ENCODE peak calls at places on chromosomes 1 and 21, in seven cellular contexts. One of them, this sample, is unnamed.

GRCh38 chr1:203290261-203291089 is 14.8 kb upstream of the BTG2 start:
- DNase-seq in lung microvascular endothelial cell: peak; percentile 94
- DNase-seq in astrocyte of the spinal cord: peak; percentile 83
- DNase-seq in H54: no peak
- DNase-seq in GM04503: no peak
- DNase-seq in HuH-7.5: peak; percentile 72
- DNase-seq in NCI-H1417: peak; percentile 94
- DNase-seq in this sample: peak; percentile 67

GRCh38 chr1:181503130-181503810 is 20.0 kb downstream of the CACNA1E start:
- DNase-seq in NCI-H1417: no peak
- DNase-seq in astrocyte of the spinal cord: no peak
- DNase-seq in GM04503: no peak
- DNase-seq in H54: no peak
- DNase-seq in HuH-7.5: no peak
- DNase-seq in lung microvascular endothelial cell: no peak
- DNase-seq in this sample: peak; percentile 60

GRCh38 chr1:2240251-2241156 is 12.4 kb downstream of the SKI start:
- DNase-seq in astrocyte of the spinal cord: peak; percentile 77
- DNase-seq in lung microvascular endothelial cell: peak; percentile 46
- DNase-seq in HuH-7.5: no peak
- DNase-seq in H54: no peak
- DNase-seq in NCI-H1417: no peak
- DNase-seq in GM04503: no peak
- DNase-seq in this sample: peak; percentile 66

GRCh38 chr1:18203645-18204044 is 96.0 kb downstream of the IGSF21 start:
- DNase-seq in H54: no peak
- DNase-seq in NCI-H1417: no peak
- DNase-seq in GM04503: no peak
- DNase-seq in HuH-7.5: no peak
- DNase-seq in astrocyte of the spinal cord: no peak
- DNase-seq in lung microvascular endothelial cell: no peak
- DNase-seq in this sample: no peak

GRCh38 chr1:5701642-5702041 is 290.6 kb downstream of the NPHP4 start:
- DNase-seq in GM04503: no peak
- DNase-seq in astrocyte of the spinal cord: no peak
- DNase-seq in H54: no peak
- DNase-seq in lung microvascular endothelial cell: no peak
- DNase-seq in NCI-H1417: no peak
- DNase-seq in HuH-7.5: no peak
- DNase-seq in this sample: no peak

GRCh38 chr1:234844479-234845031 is 234.6 kb upstream of the IRF2BP2 start:
- DNase-seq in astrocyte of the spinal cord: peak; percentile 26
- DNase-seq in NCI-H1417: no peak
- DNase-seq in GM04503: no peak
- DNase-seq in HuH-7.5: no peak
- DNase-seq in H54: no peak
- DNase-seq in lung microvascular endothelial cell: no peak
- DNase-seq in this sample: no peak

GRCh38 chr1:172957491-172957890 is 93.2 kb downstream of the TNFSF18 start:
- DNase-seq in NCI-H1417: no peak
- DNase-seq in lung microvascular endothelial cell: no peak
- DNase-seq in GM04503: no peak
- DNase-seq in HuH-7.5: no peak
- DNase-seq in H54: no peak
- DNase-seq in astrocyte of the spinal cord: no peak
- DNase-seq in this sample: no peak

GRCh38 chr1:198751741-198752140 is 112.9 kb downstream of the PTPRC start:
- DNase-seq in H54: no peak
- DNase-seq in GM04503: no peak
- DNase-seq in HuH-7.5: no peak
- DNase-seq in lung microvascular endothelial cell: no peak
- DNase-seq in astrocyte of the spinal cord: no peak
- DNase-seq in NCI-H1417: no peak
- DNase-seq in this sample: no peak

GRCh38 chr21:28539623-28539988 is 453.1 kb downstream of the LTN1 start:
- DNase-seq in GM04503: no peak
- DNase-seq in HuH-7.5: no peak
- DNase-seq in H54: no peak
- DNase-seq in NCI-H1417: no peak
- DNase-seq in lung microvascular endothelial cell: no peak
- DNase-seq in astrocyte of the spinal cord: no peak
- DNase-seq in this sample: peak; percentile 17

GRCh38 chr1:163673756-163674155 is 352.0 kb downstream of the NUF2 start:
- DNase-seq in lung microvascular endothelial cell: no peak
- DNase-seq in NCI-H1417: no peak
- DNase-seq in GM04503: peak; percentile 73
- DNase-seq in HuH-7.5: no peak
- DNase-seq in H54: no peak
- DNase-seq in astrocyte of the spinal cord: peak; percentile 0
- DNase-seq in this sample: peak; percentile 74

GRCh38 chr1:93574511-93574910 is 107.1 kb downstream of the BCAR3 start:
- DNase-seq in lung microvascular endothelial cell: no peak
- DNase-seq in GM04503: no peak
- DNase-seq in astrocyte of the spinal cord: no peak
- DNase-seq in NCI-H1417: no peak
- DNase-seq in HuH-7.5: no peak
- DNase-seq in H54: no peak
- DNase-seq in this sample: no peak

GRCh38 chr1:94873520-94874351 is 53.2 kb downstream of the CNN3 start:
- DNase-seq in GM04503: no peak
- DNase-seq in astrocyte of the spinal cord: peak; percentile 35
- DNase-seq in H54: no peak
- DNase-seq in HuH-7.5: no peak
- DNase-seq in NCI-H1417: no peak
- DNase-seq in lung microvascular endothelial cell: no peak
- DNase-seq in this sample: peak; percentile 71

GRCh38 chr1:112312315-112312714 is 83.7 kb upstream of the CTTNBP2NL start:
- DNase-seq in NCI-H1417: no peak
- DNase-seq in H54: no peak
- DNase-seq in astrocyte of the spinal cord: no peak
- DNase-seq in lung microvascular endothelial cell: no peak
- DNase-seq in HuH-7.5: no peak
- DNase-seq in GM04503: no peak
- DNase-seq in this sample: no peak

GRCh38 chr21:34801519-34802132 is 132.8 kb downstream of the CLIC6 start:
- DNase-seq in astrocyte of the spinal cord: no peak
- DNase-seq in lung microvascular endothelial cell: peak; percentile 31
- DNase-seq in H54: no peak
- DNase-seq in NCI-H1417: peak; percentile 16
- DNase-seq in HuH-7.5: no peak
- DNase-seq in GM04503: no peak
- DNase-seq in this sample: no peak

GRCh38 chr1:9985001-9985400 is 12.0 kb upstream of the RBP7 start:
- DNase-seq in NCI-H1417: no peak
- DNase-seq in H54: no peak
- DNase-seq in GM04503: no peak
- DNase-seq in astrocyte of the spinal cord: no peak
- DNase-seq in HuH-7.5: no peak
- DNase-seq in lung microvascular endothelial cell: no peak
- DNase-seq in this sample: no peak

GRCh38 chr1:155321577-155322497 is 1.1 kb downstream of the RUSC1 start:
- DNase-seq in astrocyte of the spinal cord: peak; percentile 5
- DNase-seq in GM04503: no peak
- DNase-seq in lung microvascular endothelial cell: no peak
- DNase-seq in H54: no peak
- DNase-seq in NCI-H1417: no peak
- DNase-seq in HuH-7.5: no peak
- DNase-seq in this sample: peak; percentile 32

GRCh38 chr1:74775735-74776134 is 42.8 kb downstream of the TYW3 start:
- DNase-seq in HuH-7.5: no peak
- DNase-seq in H54: no peak
- DNase-seq in NCI-H1417: no peak
- DNase-seq in lung microvascular endothelial cell: no peak
- DNase-seq in astrocyte of the spinal cord: no peak
- DNase-seq in GM04503: no peak
- DNase-seq in this sample: no peak

GRCh38 chr21:43866233-43866632 is 1.2 kb downstream of the AGPAT3 start:
- DNase-seq in astrocyte of the spinal cord: peak; percentile 72
- DNase-seq in GM04503: peak; percentile 10
- DNase-seq in lung microvascular endothelial cell: peak; percentile 32
- DNase-seq in HuH-7.5: no peak
- DNase-seq in H54: peak; percentile 55
- DNase-seq in NCI-H1417: peak; percentile 19
- DNase-seq in this sample: peak; percentile 76

GRCh38 chr1:8314346-8315280 is 3.3 kb upstream of the SLC45A1 start:
- DNase-seq in GM04503: peak; percentile 18
- DNase-seq in lung microvascular endothelial cell: peak; percentile 83
- DNase-seq in NCI-H1417: peak; percentile 60
- DNase-seq in HuH-7.5: peak; percentile 91
- DNase-seq in H54: peak; percentile 68
- DNase-seq in astrocyte of the spinal cord: peak; percentile 79
- DNase-seq in this sample: peak; percentile 87

GRCh38 chr1:102879439-102879993 is 228.8 kb downstream of the COL11A1 start:
- DNase-seq in astrocyte of the spinal cord: peak; percentile 64
- DNase-seq in lung microvascular endothelial cell: peak; percentile 43
- DNase-seq in HuH-7.5: no peak
- DNase-seq in GM04503: peak; percentile 64
- DNase-seq in NCI-H1417: no peak
- DNase-seq in H54: peak; percentile 21
- DNase-seq in this sample: peak; percentile 89

GRCh38 chr21:36125513-36126121 is 9.3 kb upstream of the CBR3 start:
- DNase-seq in H54: no peak
- DNase-seq in NCI-H1417: peak; percentile 46
- DNase-seq in astrocyte of the spinal cord: peak; percentile 62
- DNase-seq in HuH-7.5: peak; percentile 41
- DNase-seq in GM04503: no peak
- DNase-seq in lung microvascular endothelial cell: peak; percentile 78
- DNase-seq in this sample: peak; percentile 70

GRCh38 chr1:64906447-64906846 is 59.9 kb downstream of the JAK1 start:
- DNase-seq in lung microvascular endothelial cell: no peak
- DNase-seq in HuH-7.5: no peak
- DNase-seq in GM04503: no peak
- DNase-seq in H54: no peak
- DNase-seq in astrocyte of the spinal cord: no peak
- DNase-seq in NCI-H1417: no peak
- DNase-seq in this sample: no peak

GRCh38 chr1:214380418-214380817 is 99.5 kb downstream of the SMYD2 start:
- DNase-seq in GM04503: no peak
- DNase-seq in lung microvascular endothelial cell: no peak
- DNase-seq in astrocyte of the spinal cord: no peak
- DNase-seq in H54: no peak
- DNase-seq in HuH-7.5: no peak
- DNase-seq in NCI-H1417: no peak
- DNase-seq in this sample: no peak

GRCh38 chr1:205689479-205689878 is 9.2 kb upstream of the SLC45A3 start:
- DNase-seq in HuH-7.5: no peak
- DNase-seq in lung microvascular endothelial cell: no peak
- DNase-seq in NCI-H1417: no peak
- DNase-seq in GM04503: no peak
- DNase-seq in H54: no peak
- DNase-seq in astrocyte of the spinal cord: no peak
- DNase-seq in this sample: no peak

GRCh38 chr1:236502579-236502971 is 21.2 kb upstream of the LGALS8 start:
- DNase-seq in H54: no peak
- DNase-seq in NCI-H1417: no peak
- DNase-seq in lung microvascular endothelial cell: peak; percentile 70
- DNase-seq in GM04503: no peak
- DNase-seq in HuH-7.5: no peak
- DNase-seq in astrocyte of the spinal cord: peak; percentile 32
- DNase-seq in this sample: peak; percentile 28

GRCh38 chr1:29674625-29675326 is 438.5 kb downstream of the PTPRU start:
- DNase-seq in GM04503: no peak
- DNase-seq in lung microvascular endothelial cell: no peak
- DNase-seq in H54: no peak
- DNase-seq in HuH-7.5: no peak
- DNase-seq in NCI-H1417: no peak
- DNase-seq in astrocyte of the spinal cord: no peak
- DNase-seq in this sample: no peak

GRCh38 chr1:31723828-31724359 is 20.1 kb upstream of the COL16A1 start:
- DNase-seq in astrocyte of the spinal cord: peak; percentile 78
- DNase-seq in H54: peak; percentile 71
- DNase-seq in HuH-7.5: peak; percentile 71
- DNase-seq in GM04503: no peak
- DNase-seq in lung microvascular endothelial cell: peak; percentile 60
- DNase-seq in NCI-H1417: no peak
- DNase-seq in this sample: peak; percentile 88

GRCh38 chr1:165645654-165646366 is 14.8 kb downstream of the MGST3 start:
- DNase-seq in astrocyte of the spinal cord: no peak
- DNase-seq in lung microvascular endothelial cell: no peak
- DNase-seq in HuH-7.5: no peak
- DNase-seq in H54: no peak
- DNase-seq in NCI-H1417: no peak
- DNase-seq in GM04503: no peak
- DNase-seq in this sample: no peak

GRCh38 chr1:218164111-218164929 is 120.8 kb upstream of the RRP15 start:
- DNase-seq in HuH-7.5: peak; percentile 61
- DNase-seq in lung microvascular endothelial cell: peak; percentile 36
- DNase-seq in H54: no peak
- DNase-seq in astrocyte of the spinal cord: peak; percentile 27
- DNase-seq in NCI-H1417: peak; percentile 75
- DNase-seq in GM04503: no peak
- DNase-seq in this sample: peak; percentile 47

GRCh38 chr1:64598100-64598571 is 128.2 kb downstream of the CACHD1 start:
- DNase-seq in NCI-H1417: no peak
- DNase-seq in HuH-7.5: no peak
- DNase-seq in H54: peak; percentile 35
- DNase-seq in GM04503: peak; percentile 49
- DNase-seq in lung microvascular endothelial cell: no peak
- DNase-seq in astrocyte of the spinal cord: peak; percentile 51
- DNase-seq in this sample: peak; percentile 83

This sample was measured in GM23248.